ENCODE peak calls at places on chromosomes 5 and 9, in six cellular contexts. One of them, this sample, is unnamed. For H3K27me3 and H3K4me1, the result is how much of the 10 kb centered on the place peaks cover.

GRCh38 chr5:157241483-157241882 is 24.4 kb upstream of the CYFIP2 start:
- DNase-seq in neuronal stem cell: no peak
- DNase-seq in SJCRH30: no peak
- DNase-seq in left lung: no peak
- DNase-seq in aorta: no peak
- DNase-seq in ovary: no peak
- DNase-seq in this sample: no peak

GRCh38 chr9:12818431-12819000 is 43.7 kb downstream of the LURAP1L start:
- DNase-seq in neuronal stem cell: no peak
- DNase-seq in SJCRH30: no peak
- DNase-seq in left lung: no peak
- DNase-seq in aorta: peak
- DNase-seq in ovary: no peak
- DNase-seq in this sample: peak

GRCh38 chr9:87550253-87550954 is 52.7 kb downstream of the DAPK1 start:
- DNase-seq in neuronal stem cell: no peak
- DNase-seq in SJCRH30: no peak
- DNase-seq in left lung: no peak
- DNase-seq in aorta: no peak
- DNase-seq in ovary: no peak
- DNase-seq in this sample: no peak

GRCh38 chr9:1049641-1050040 is 516 bp upstream of the DMRT2 start:
- DNase-seq in neuronal stem cell: no peak
- DNase-seq in SJCRH30: no peak
- DNase-seq in left lung: peak
- DNase-seq in aorta: no peak
- DNase-seq in ovary: no peak
- DNase-seq in this sample: no peak

GRCh38 chr5:93620487-93621339 is 37.7 kb downstream of the NR2F1 start:
- DNase-seq in neuronal stem cell: peak
- DNase-seq in SJCRH30: peak
- DNase-seq in left lung: peak
- DNase-seq in aorta: peak
- DNase-seq in ovary: peak
- DNase-seq in this sample: peak

GRCh38 chr5:168128556-168128955 is 162.9 kb upstream of the WWC1 start:
- DNase-seq in neuronal stem cell: no peak
- DNase-seq in SJCRH30: peak
- DNase-seq in left lung: no peak
- DNase-seq in aorta: no peak
- DNase-seq in ovary: no peak
- DNase-seq in this sample: no peak

GRCh38 chr9:86946712-86947145 is 577 bp downstream of the GAS1 start:
- DNase-seq in neuronal stem cell: no peak
- DNase-seq in SJCRH30: peak
- DNase-seq in left lung: peak
- DNase-seq in aorta: peak
- DNase-seq in ovary: peak
- DNase-seq in this sample: peak

GRCh38 chr5:123422433-123423277 is 548 bp downstream of the CEP120 start:
- DNase-seq in neuronal stem cell: peak
- DNase-seq in SJCRH30: peak
- DNase-seq in left lung: no peak
- DNase-seq in aorta: no peak
- DNase-seq in ovary: no peak
- DNase-seq in this sample: peak

GRCh38 chr5:45484781-45485180 is 211.4 kb downstream of the HCN1 start:
- DNase-seq in neuronal stem cell: no peak
- DNase-seq in SJCRH30: peak
- DNase-seq in left lung: no peak
- DNase-seq in aorta: no peak
- DNase-seq in ovary: no peak
- DNase-seq in this sample: no peak

GRCh38 chr9:69215774-69216482 is 41.9 kb downstream of the TJP2 start:
- DNase-seq in neuronal stem cell: no peak
- DNase-seq in SJCRH30: no peak
- DNase-seq in left lung: no peak
- DNase-seq in aorta: no peak
- DNase-seq in ovary: no peak
- DNase-seq in this sample: peak

GRCh38 chr5:113047234-113047633 is 70.6 kb downstream of the DCP2 start:
- DNase-seq in neuronal stem cell: no peak
- DNase-seq in SJCRH30: no peak
- DNase-seq in left lung: no peak
- DNase-seq in aorta: no peak
- DNase-seq in ovary: peak
- DNase-seq in this sample: peak

GRCh38 chr5:37714756-37715155 is 125.1 kb downstream of the GDNF start:
- DNase-seq in neuronal stem cell: no peak
- DNase-seq in SJCRH30: no peak
- DNase-seq in left lung: no peak
- DNase-seq in aorta: no peak
- DNase-seq in ovary: no peak
- DNase-seq in this sample: no peak

GRCh38 chr9:118612201-118612600 is 757.0 kb downstream of the BRINP1 start:
- DNase-seq in neuronal stem cell: no peak
- DNase-seq in SJCRH30: no peak
- DNase-seq in left lung: no peak
- DNase-seq in aorta: no peak
- DNase-seq in ovary: no peak
- DNase-seq in this sample: no peak

GRCh38 chr5:91699429-91699828 is 316.3 kb upstream of the ARRDC3 start:
- DNase-seq in neuronal stem cell: no peak
- DNase-seq in SJCRH30: no peak
- DNase-seq in left lung: no peak
- DNase-seq in aorta: no peak
- DNase-seq in ovary: no peak
- DNase-seq in this sample: no peak

GRCh38 chr5:169064093-169064492 is 236.8 kb downstream of the SLIT3 start:
- DNase-seq in neuronal stem cell: no peak
- DNase-seq in SJCRH30: peak
- DNase-seq in left lung: no peak
- DNase-seq in aorta: no peak
- DNase-seq in ovary: no peak
- DNase-seq in this sample: peak

GRCh38 chr5:14406554-14406849 is 175.1 kb upstream of the OTULINL start:
- DNase-seq in neuronal stem cell: no peak
- DNase-seq in SJCRH30: no peak
- DNase-seq in left lung: no peak
- DNase-seq in aorta: no peak
- DNase-seq in ovary: peak
- DNase-seq in this sample: peak

GRCh38 chr9:98185611-98186171 is 6.7 kb downstream of the CORO2A start:
- DNase-seq in neuronal stem cell: no peak
- DNase-seq in SJCRH30: no peak
- DNase-seq in left lung: no peak
- DNase-seq in aorta: no peak
- DNase-seq in ovary: no peak
- DNase-seq in this sample: no peak

GRCh38 chr9:121454972-121455371 is 44.7 kb downstream of the GGTA1 start:
- DNase-seq in neuronal stem cell: no peak
- DNase-seq in SJCRH30: no peak
- DNase-seq in left lung: no peak
- DNase-seq in aorta: no peak
- DNase-seq in ovary: no peak
- DNase-seq in this sample: no peak
- H3K27me3 ChIP-seq in neuronal stem cell: under half
- H3K27me3 ChIP-seq in SJCRH30: under half
- H3K27me3 ChIP-seq in left lung: under half
- H3K27me3 ChIP-seq in aorta: under half
- H3K27me3 ChIP-seq in ovary: under half
- H3K27me3 ChIP-seq in this sample: under half

DNA sequence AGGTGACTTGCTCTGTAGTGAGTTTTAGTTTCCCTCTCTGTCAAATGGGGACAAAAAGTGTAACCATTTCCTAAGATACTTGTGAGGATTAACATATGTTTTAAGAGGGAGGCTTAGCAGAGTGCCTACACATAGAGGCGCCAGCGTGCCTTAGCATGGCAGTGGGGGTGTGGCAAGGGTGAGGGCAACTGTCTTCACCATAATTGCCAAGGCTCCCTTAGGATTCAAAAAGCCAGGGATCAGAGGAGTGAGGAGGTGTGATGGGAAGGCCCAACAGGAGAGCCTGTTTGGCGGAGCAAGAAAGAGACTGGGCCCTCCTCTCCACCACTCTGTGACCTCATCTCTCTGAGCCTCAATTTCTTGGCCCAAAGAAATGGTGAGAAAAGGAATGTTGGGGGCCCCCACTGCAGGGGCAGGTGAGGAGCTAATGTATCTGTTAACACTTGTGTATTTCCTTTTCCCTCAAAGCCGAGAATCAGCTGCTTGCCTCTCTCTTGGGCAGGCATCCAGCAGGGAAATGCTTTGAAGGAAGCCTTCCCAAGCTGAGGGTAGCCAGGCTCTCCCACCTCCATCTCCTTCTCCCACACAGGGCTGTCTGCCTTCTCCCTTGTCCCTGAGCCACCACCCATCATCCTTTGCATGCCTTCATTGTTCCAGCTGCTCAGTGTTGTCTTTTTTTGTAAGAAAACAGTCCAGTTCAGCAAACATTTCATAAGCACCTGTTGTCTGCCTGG is 76.0 kb downstream of the DAB2IP start:
- DNase-seq in neuronal stem cell: no peak
- DNase-seq in SJCRH30: peak
- DNase-seq in left lung: no peak
- DNase-seq in aorta: no peak
- DNase-seq in ovary: peak
- DNase-seq in this sample: peak
- H3K4me1 ChIP-seq in neuronal stem cell: under half
- H3K4me1 ChIP-seq in SJCRH30: under half
- H3K4me1 ChIP-seq in left lung: under half
- H3K4me1 ChIP-seq in aorta: under half
- H3K4me1 ChIP-seq in ovary: half or more
- H3K4me1 ChIP-seq in this sample: under half

DNA sequence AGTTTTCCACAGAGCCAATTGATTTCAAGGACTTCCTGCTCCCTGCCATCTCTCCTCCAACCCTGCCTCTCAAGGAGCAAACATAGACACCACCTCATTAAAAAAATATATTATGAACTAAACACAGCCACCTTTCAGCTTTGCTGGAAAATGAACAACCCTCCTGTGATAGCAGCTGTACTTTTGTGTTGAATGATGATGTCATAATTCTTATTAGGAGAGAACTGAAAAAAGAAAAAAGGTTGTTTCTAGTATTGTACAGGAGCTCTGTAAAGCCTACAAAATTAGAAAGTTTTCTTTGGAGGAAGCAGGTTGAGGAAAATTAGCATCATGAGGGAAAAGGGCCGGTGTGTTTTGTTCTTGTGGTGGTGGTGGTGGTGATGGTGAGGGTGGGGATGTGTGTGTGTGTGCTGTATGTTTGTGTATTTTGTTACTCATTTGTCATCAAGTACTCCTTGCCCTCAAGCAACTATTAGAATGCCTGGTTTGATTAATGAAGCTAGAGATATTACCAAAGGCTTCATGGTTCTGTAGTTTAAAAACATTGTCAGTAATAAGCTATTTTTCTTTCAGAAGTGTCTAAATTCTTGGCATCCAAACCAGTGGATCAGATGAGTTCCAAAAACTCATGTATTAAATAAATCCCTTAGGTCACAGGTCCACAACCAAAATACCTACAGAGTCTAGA is 405.9 kb downstream of the TLE4 start:
- DNase-seq in neuronal stem cell: no peak
- DNase-seq in SJCRH30: no peak
- DNase-seq in left lung: no peak
- DNase-seq in aorta: no peak
- DNase-seq in ovary: no peak
- DNase-seq in this sample: no peak
- H3K27ac ChIP-seq in neuronal stem cell: no peak
- H3K27ac ChIP-seq in SJCRH30: peak
- H3K27ac ChIP-seq in left lung: no peak
- H3K27ac ChIP-seq in aorta: no peak
- H3K27ac ChIP-seq in ovary: no peak
- H3K27ac ChIP-seq in this sample: no peak

DNA sequence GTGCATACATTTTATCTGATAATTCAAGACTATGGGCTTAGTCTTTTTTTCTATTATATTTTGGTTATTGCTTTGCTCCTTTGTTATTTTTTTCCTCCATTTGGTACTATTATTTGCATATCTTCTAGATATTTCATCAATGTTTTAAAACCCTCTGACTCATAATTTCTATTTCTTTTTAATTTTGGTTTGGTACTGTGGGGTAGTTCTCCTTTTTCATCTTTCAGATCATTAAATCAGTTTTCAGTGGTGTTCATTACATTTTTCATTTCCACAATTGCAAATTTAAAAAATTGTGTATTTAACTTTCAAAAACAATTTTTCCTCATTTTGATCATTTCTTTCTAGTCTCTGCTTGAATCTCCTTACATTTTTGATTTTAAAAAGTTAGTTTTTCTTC is 7.5 kb upstream of the FRMPD1 start:
- DNase-seq in neuronal stem cell: no peak
- DNase-seq in SJCRH30: no peak
- DNase-seq in left lung: no peak
- DNase-seq in aorta: no peak
- DNase-seq in ovary: no peak
- DNase-seq in this sample: no peak
- H3K27me3 ChIP-seq in neuronal stem cell: under half
- H3K27me3 ChIP-seq in SJCRH30: under half
- H3K27me3 ChIP-seq in left lung: under half
- H3K27me3 ChIP-seq in aorta: under half
- H3K27me3 ChIP-seq in ovary: under half
- H3K27me3 ChIP-seq in this sample: half or more

DNA sequence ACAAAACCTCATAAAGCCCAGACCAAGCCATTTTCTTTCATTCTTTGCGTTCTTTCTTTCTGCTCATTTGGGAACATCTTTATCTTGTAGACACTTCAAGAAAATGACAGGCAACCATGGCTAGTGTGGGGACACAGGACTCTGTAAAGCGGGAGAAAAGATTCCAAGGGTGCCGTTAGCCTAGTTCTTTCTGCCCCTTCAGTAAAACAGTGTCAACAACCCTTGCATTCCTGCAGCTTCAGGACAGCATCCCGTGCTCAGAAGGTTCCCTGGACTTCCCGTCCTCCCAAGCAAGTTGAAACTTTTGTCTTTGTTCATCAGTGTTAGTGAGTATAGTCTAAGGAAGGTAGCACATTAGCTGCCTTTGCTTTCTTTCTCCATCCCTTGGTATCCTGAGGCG is 41.9 kb downstream of the TAS2R1 start:
- DNase-seq in neuronal stem cell: no peak
- DNase-seq in SJCRH30: no peak
- DNase-seq in left lung: no peak
- DNase-seq in aorta: no peak
- DNase-seq in ovary: no peak
- DNase-seq in this sample: no peak
- H3K4me1 ChIP-seq in neuronal stem cell: under half
- H3K4me1 ChIP-seq in SJCRH30: under half
- H3K4me1 ChIP-seq in left lung: under half
- H3K4me1 ChIP-seq in aorta: under half
- H3K4me1 ChIP-seq in ovary: under half
- H3K4me1 ChIP-seq in this sample: under half

GRCh38 chr9:101572316-101572715 is 22.5 kb downstream of the PPP3R2 start:
- DNase-seq in neuronal stem cell: no peak
- DNase-seq in SJCRH30: no peak
- DNase-seq in left lung: no peak
- DNase-seq in aorta: no peak
- DNase-seq in ovary: no peak
- DNase-seq in this sample: no peak
- H3K27ac ChIP-seq in neuronal stem cell: no peak
- H3K27ac ChIP-seq in SJCRH30: no peak
- H3K27ac ChIP-seq in left lung: no peak
- H3K27ac ChIP-seq in aorta: no peak
- H3K27ac ChIP-seq in ovary: no peak
- H3K27ac ChIP-seq in this sample: no peak